ENCODE peak calls at places on chromosomes 1 and 21, in ten cellular contexts. F, C, T, B, A, R, L, H, N and U are unnamed samples.
A peak's percentile ranks its signal among the peaks of the same experiment; 100 is the strongest.

GRCh38 chr1:10380594-10381275 is 18.1 kb upstream of the PGD start:
- DNase-seq in N (peak; percentile 88), A (no peak), F (no peak), L (no peak), T (peak; percentile 48), R (peak; percentile 23), H (no peak), C (no peak), B (peak; percentile 62), U (peak; percentile 71)

GRCh38 chr21:44929799-44930542 is 9.3 kb upstream of the ITGB2 start:
- DNase-seq in C (no peak), R (no peak), B (no peak), L (peak; percentile 54), N (no peak), T (no peak), A (no peak), F (no peak), H (peak; percentile 67), U (no peak)

GRCh38 chr1:116231752-116232151 is 120.6 kb downstream of the MAB21L3 start:
- DNase-seq in L (no peak), N (no peak), A (no peak), C (no peak), F (no peak), H (no peak), B (no peak), T (no peak), R (no peak), U (no peak)

GRCh38 chr1:96901783-96902363 is 180.3 kb downstream of the PTBP2 start:
- DNase-seq in B (no peak), A (no peak), N (no peak), F (no peak), T (no peak), L (no peak), C (no peak), R (no peak), H (no peak), U (no peak)

GRCh38 chr21:15908187-15908586 is 178.4 kb downstream of the USP25 start:
- DNase-seq in R (peak; percentile 9), L (no peak), F (no peak), H (no peak), C (no peak), A (no peak), T (no peak), N (no peak), B (no peak), U (no peak)

GRCh38 chr1:198330982-198331620 is 174.3 kb downstream of the NEK7 start:
- DNase-seq in N (no peak), C (no peak), L (no peak), R (no peak), B (no peak), F (no peak), A (no peak), T (no peak), H (no peak), U (no peak)

GRCh38 chr21:41375875-41376274 is 14.0 kb downstream of the MX2 start:
- DNase-seq in H (no peak), T (no peak), L (no peak), N (no peak), C (no peak), A (no peak), R (no peak), B (no peak), F (no peak), U (no peak)

GRCh38 chr1:52659851-52660596 is 27.1 kb downstream of the SHISAL2A start:
- DNase-seq in L (no peak), B (no peak), H (no peak), C (no peak), T (no peak), F (no peak), N (no peak), A (no peak), R (no peak), U (no peak)

GRCh38 chr1:91015794-91016550 is 5.9 kb downstream of the ZNF644 start:
- DNase-seq in C (no peak), A (no peak), T (no peak), R (no peak), L (no peak), H (no peak), N (no peak), F (no peak), B (no peak), U (no peak)

GRCh38 chr1:178594133-178594532 is 81.2 kb downstream of the TEX35 start:
- DNase-seq in N (no peak), C (no peak), L (no peak), H (no peak), A (no peak), R (no peak), B (no peak), T (no peak), F (no peak), U (no peak)

GRCh38 chr1:36034692-36035091 is 49.2 kb upstream of the TEKT2 start:
- DNase-seq in H (no peak), N (no peak), R (peak; percentile 90), L (no peak), A (no peak), F (no peak), C (no peak), T (peak; percentile 42), B (peak; percentile 9), U (peak; percentile 45)

GRCh38 chr1:151325646-151326429 is 1.4 kb downstream of the PI4KB start:
- DNase-seq in R (no peak), A (no peak), L (peak; percentile 10), F (no peak), T (no peak), N (no peak), B (no peak), C (no peak), H (no peak), U (peak; percentile 52)

GRCh38 chr1:3939242-3940080 is 39.4 kb upstream of the C1orf174 start:
- DNase-seq in H (no peak), L (no peak), A (no peak), C (no peak), T (no peak), R (no peak), N (no peak), F (no peak), B (no peak), U (no peak)

GRCh38 chr1:229271448-229272120 is 673 bp downstream of the RAB4A start:
- DNase-seq in C (no peak), N (peak; percentile 43), T (no peak), B (no peak), R (no peak), H (no peak), L (peak; percentile 49), A (no peak), F (no peak), U (peak; percentile 36)

GRCh38 chr1:64514197-64514765 is 44.4 kb downstream of the CACHD1 start:
- DNase-seq in B (peak; percentile 44), C (no peak), A (no peak), L (no peak), N (peak; percentile 97), F (no peak), H (no peak), R (peak; percentile 53), T (no peak), U (peak; percentile 69)

GRCh38 chr1:244144053-244144452 is 93.0 kb downstream of the ZBTB18 start:
- DNase-seq in N (no peak), B (no peak), C (no peak), F (no peak), L (no peak), H (no peak), T (no peak), R (no peak), A (no peak), U (no peak)

GRCh38 chr1:64675718-64676345 is 69.0 kb upstream of the RAVER2 start:
- DNase-seq in F (no peak), H (peak; percentile 34), N (peak; percentile 61), B (no peak), R (peak; percentile 20), T (peak; percentile 10), C (no peak), L (peak; percentile 16), A (no peak), U (peak; percentile 38)

GRCh38 chr21:44299458-44300261 is at the start of gene PFKL:
- DNase-seq in H (peak; percentile 98), F (peak; percentile 40), B (no peak), R (no peak), L (peak; percentile 94), N (peak; percentile 54), C (peak; percentile 83), T (peak; percentile 98), A (peak; percentile 65), U (peak; percentile 77)

GRCh38 chr1:212774584-212774983 is 17.0 kb downstream of the NSL1 start:
- DNase-seq in F (no peak), T (no peak), B (no peak), R (no peak), C (no peak), H (no peak), N (peak; percentile 36), A (no peak), L (peak; percentile 22), U (peak; percentile 20)

GRCh38 chr1:202578001-202578500 is 132.2 kb downstream of the SYT2 start:
- DNase-seq in C (no peak), N (peak; percentile 93), F (no peak), L (no peak), T (no peak), H (no peak), A (no peak), R (no peak), B (no peak), U (peak; percentile 81)

GRCh38 chr1:19665044-19665455 is 375 bp downstream of the HTR6 start:
- DNase-seq in F (no peak), R (no peak), N (no peak), A (no peak), T (no peak), C (no peak), B (no peak), L (no peak), H (peak; percentile 58), U (no peak)

GRCh38 chr1:29196863-29197589 is 15.3 kb upstream of the SRSF4 start:
- DNase-seq in T (peak; percentile 34), L (no peak), C (no peak), N (peak; percentile 83), H (no peak), F (no peak), A (no peak), B (peak; percentile 88), R (no peak), U (peak; percentile 78)

GRCh38 chr1:7279753-7280150 is 491.3 kb upstream of the VAMP3 start:
- DNase-seq in A (peak; percentile 1), H (no peak), N (no peak), L (no peak), B (no peak), C (no peak), T (no peak), R (no peak), F (no peak), U (no peak)

GRCh38 chr1:30411206-30411605 is 312.2 kb downstream of the MATN1 start:
- DNase-seq in L (no peak), C (no peak), F (no peak), B (no peak), A (no peak), N (no peak), T (no peak), R (no peak), H (no peak), U (no peak)

GRCh38 chr1:6361124-6361775 is 32.3 kb downstream of the ACOT7 start:
- DNase-seq in A (no peak), N (no peak), H (no peak), C (no peak), L (no peak), R (no peak), T (no peak), B (no peak), F (no peak), U (no peak)

GRCh38 chr1:71424536-71424935 is 343.7 kb upstream of the ZRANB2 start:
- DNase-seq in L (no peak), R (no peak), T (no peak), C (no peak), A (no peak), B (no peak), N (no peak), H (no peak), F (no peak), U (no peak)